ENCODE peak calls at places on chromosomes 1 and 21, in seven cellular contexts. V is fibroblast of lung; R is CD8-positive, alpha-beta T cell; L is ovary; U is H9; T is colonic mucosa; E is mesendoderm. Z is an unnamed sample. For H3K4me1, the result is how much of the 10 kb centered on the place peaks cover.

GRCh38 chr1:117613249-117613968 is 7.6 kb downstream of the TENT5C start:
- DNase-seq in U (peak), T (no peak), R (no peak), L (no peak), V (no peak), E (no peak), Z (no peak)

GRCh38 chr1:38783659-38784229 is 75.8 kb downstream of the RRAGC start:
- DNase-seq in V (no peak), U (no peak), T (no peak), R (no peak), L (no peak), E (no peak), Z (peak)

GRCh38 chr1:39751595-39751994 is 12.9 kb downstream of the PPIE start:
- DNase-seq in T (no peak), E (no peak), U (peak), R (no peak), L (no peak), V (no peak), Z (no peak)

GRCh38 chr1:211420845-211421454 is 71.0 kb downstream of the RD3 start:
- DNase-seq in T (no peak), E (no peak), V (peak), U (no peak), R (no peak), L (no peak), Z (no peak)

GRCh38 chr1:95183952-95184351 is 50.1 kb upstream of the RWDD3 start:
- DNase-seq in V (no peak), L (no peak), T (no peak), U (no peak), E (no peak), R (no peak), Z (no peak)

GRCh38 chr1:167720965-167721616 is 691 bp upstream of the MPZL1 start:
- DNase-seq in L (peak), V (peak), R (no peak), E (peak), T (peak), U (no peak), Z (peak)

GRCh38 chr1:111163363-111163762 is 23.3 kb downstream of the CEPT1 start:
- DNase-seq in L (no peak), V (no peak), R (no peak), T (no peak), E (no peak), U (no peak), Z (no peak)

GRCh38 chr21:41810597-41810932 is 43.7 kb upstream of the RIPK4 start:
- DNase-seq in R (no peak), V (no peak), E (no peak), U (no peak), T (no peak), L (no peak), Z (no peak)

GRCh38 chr1:168266644-168267186 is 14.0 kb upstream of the TBX19 start:
- DNase-seq in E (no peak), T (no peak), V (no peak), L (no peak), U (no peak), R (no peak), Z (no peak)

GRCh38 chr1:162389021-162389818 is 7.7 kb downstream of the C1orf226 start:
- DNase-seq in R (peak), U (no peak), L (no peak), V (peak), E (no peak), T (no peak), Z (peak)

GRCh38 chr1:34199927-34200326 is 23.2 kb downstream of the C1orf94 start:
- DNase-seq in E (no peak), R (no peak), V (no peak), U (no peak), T (no peak), L (no peak), Z (no peak)

GRCh38 chr1:211529011-211529410 is 37.0 kb upstream of the RD3 start:
- DNase-seq in T (no peak), V (no peak), E (no peak), U (no peak), L (no peak), R (no peak), Z (no peak)

GRCh38 chr1:228889289-228889688 is 154.0 kb downstream of the RHOU start:
- DNase-seq in V (no peak), T (no peak), E (no peak), U (no peak), L (no peak), R (no peak), Z (no peak)

GRCh38 chr1:18681423-18681835 is 50.8 kb downstream of the PAX7 start:
- DNase-seq in T (no peak), V (no peak), L (no peak), U (no peak), E (peak), R (no peak), Z (peak)

GRCh38 chr1:167499657-167500056 is 18.7 kb downstream of the CD247 start:
- DNase-seq in L (no peak), E (no peak), T (no peak), R (peak), U (no peak), V (no peak), Z (no peak)

GRCh38 chr1:109653286-109653685 is 2.6 kb upstream of the GSTM4 start:
- DNase-seq in R (no peak), V (no peak), U (no peak), T (no peak), L (no peak), E (no peak), Z (peak)

GRCh38 chr1:11550664-11551283 is 71.8 kb downstream of the DISP3 start:
- DNase-seq in E (peak), L (peak), V (peak), U (peak), R (no peak), T (peak), Z (peak)

GRCh38 chr1:175808573-175808972 is 65.2 kb upstream of the TNR start:
- DNase-seq in L (no peak), R (no peak), E (peak), T (no peak), U (peak), V (no peak), Z (no peak)

GRCh38 chr21:42286416-42286815 is 28.8 kb downstream of the TFF3 start:
- DNase-seq in U (no peak), V (no peak), T (no peak), E (no peak), L (no peak), R (no peak), Z (no peak)

GRCh38 chr1:192140382-192140781 is 17.9 kb upstream of the RGS18 start:
- DNase-seq in R (no peak), U (no peak), T (no peak), V (no peak), L (no peak), E (no peak), Z (no peak)

GRCh38 chr21:17921579-17922530 is 102.7 kb upstream of the C21orf91 start:
- DNase-seq in T (no peak), E (peak), L (no peak), U (no peak), V (peak), R (no peak), Z (no peak)

GRCh38 chr1:206893380-206893779 is 3.9 kb upstream of the IL24 start:
- DNase-seq in U (no peak), V (no peak), L (no peak), T (no peak), R (no peak), E (no peak), Z (no peak)

GRCh38 chr1:87644500-87645245 is 316.0 kb downstream of the LMO4 start:
- DNase-seq in V (peak), U (no peak), R (no peak), E (peak), T (no peak), L (no peak), Z (no peak)

GRCh38 chr21:33700491-33700890 is 58.2 kb downstream of the ITSN1 start:
- DNase-seq in T (no peak), U (no peak), E (no peak), R (no peak), L (no peak), V (no peak), Z (no peak)

GRCh38 chr1:12157366-12158231 is 9.2 kb upstream of the TNFRSF1B start:
- DNase-seq in T (no peak), U (no peak), R (no peak), L (no peak), E (no peak), V (no peak), Z (no peak)

GRCh38 chr1:156366832-156367231 is 2.2 kb upstream of the RHBG start:
- DNase-seq in U (no peak), V (no peak), E (no peak), L (no peak), R (no peak), T (no peak), Z (no peak)

GRCh38 chr1:115727706-115728249 is 40.7 kb downstream of the CASQ2 start:
- DNase-seq in E (peak), L (peak), V (peak), T (peak), R (no peak), U (no peak), Z (no peak)

GRCh38 chr1:59596432-59596831 is 218.3 kb upstream of the HOOK1 start:
- DNase-seq in R (no peak), L (no peak), E (peak), U (no peak), V (peak), T (no peak), Z (no peak)

GRCh38 chr21:32626633-32627196 is 14.5 kb upstream of the CFAP298 start:
- DNase-seq in U (no peak), L (no peak), T (no peak), E (no peak), R (no peak), V (peak), Z (no peak)

GRCh38 chr1:43147625-43148319 is 24.3 kb downstream of the EBNA1BP2 start:
- DNase-seq in R (no peak), V (peak), L (peak), U (peak), T (peak), E (peak), Z (peak)

GRCh38 chr1:39115271-39116110 is 89.0 kb upstream of the MACF1 start:
- DNase-seq in U (no peak), R (no peak), E (no peak), L (no peak), V (peak), T (no peak), Z (peak)

GRCh38 chr1:82838066-82838465 is 1037.3 kb downstream of the ADGRL2 start:
- DNase-seq in V (peak), E (peak), U (no peak), R (no peak), L (no peak), T (no peak), Z (no peak)

GRCh38 chr1:115255154-115255553 is 82.9 kb downstream of the NGF start:
- DNase-seq in L (no peak), U (no peak), R (no peak), T (no peak), E (no peak), V (peak), Z (no peak)

GRCh38 chr1:45304311-45305081 is 22.2 kb upstream of the HPDL start:
- DNase-seq in R (no peak), V (peak), E (no peak), U (no peak), T (peak), L (peak), Z (peak)

GRCh38 chr1:87594736-87595383 is 266.2 kb downstream of the LMO4 start:
- DNase-seq in V (peak), E (no peak), U (no peak), T (peak), R (no peak), L (no peak), Z (peak)

GRCh38 chr21:44657635-44658183 is at the start of gene KRTAP12-3:
- DNase-seq in R (peak), T (no peak), U (peak), V (no peak), E (no peak), L (no peak), Z (peak)

GRCh38 chr1:22626219-22626902 is 10.1 kb upstream of the C1QA start:
- DNase-seq in L (no peak), T (no peak), R (no peak), V (no peak), U (no peak), E (peak), Z (no peak)

GRCh38 chr1:185585770-185586169 is 148.4 kb upstream of the HMCN1 start:
- DNase-seq in V (no peak), E (peak), L (no peak), U (no peak), T (peak), R (no peak), Z (peak)

DNA sequence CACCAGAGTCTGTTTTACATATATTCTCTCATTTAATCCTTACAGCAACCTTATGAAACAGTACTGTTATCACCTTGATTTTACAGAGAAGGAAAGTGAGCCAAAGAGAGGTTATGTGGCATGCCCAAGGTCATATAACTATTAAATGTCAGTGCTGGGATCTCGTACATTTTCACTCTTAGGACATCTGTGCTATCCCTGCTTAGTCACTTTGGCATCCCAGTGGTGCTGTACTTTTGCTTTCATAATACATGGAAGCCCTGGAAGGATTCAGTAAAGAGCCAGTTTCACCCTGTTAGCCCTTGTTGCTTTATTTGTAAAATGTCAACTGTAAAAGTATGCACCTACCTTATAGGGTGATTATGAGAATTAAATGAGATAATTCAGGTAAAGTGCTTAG is 104.4 kb downstream of the NFIA start:
- DNase-seq in L (no peak), U (no peak), R (no peak), T (no peak), E (no peak), V (no peak), Z (no peak)
- H3K27ac ChIP-seq in L (no peak), U (no peak), R (no peak), T (no peak), E (no peak), V (no peak), Z (peak)

GRCh38 chr21:38486221-38486620 is 12.1 kb downstream of the ERG start:
- DNase-seq in V (peak), R (no peak), E (no peak), T (no peak), L (no peak), U (no peak), Z (no peak)
- H3K4me1 ChIP-seq in V (under half), R (under half), E (under half), T (under half), L (under half), U (under half), Z (under half)

GRCh38 chr1:159171688-159172501 is 480 bp downstream of the CADM3 start:
- DNase-seq in E (peak), U (peak), V (no peak), R (no peak), T (no peak), L (no peak), Z (no peak)
- H3K27ac ChIP-seq in E (no peak), U (no peak), V (no peak), R (no peak), T (no peak), L (no peak), Z (no peak)

DNA sequence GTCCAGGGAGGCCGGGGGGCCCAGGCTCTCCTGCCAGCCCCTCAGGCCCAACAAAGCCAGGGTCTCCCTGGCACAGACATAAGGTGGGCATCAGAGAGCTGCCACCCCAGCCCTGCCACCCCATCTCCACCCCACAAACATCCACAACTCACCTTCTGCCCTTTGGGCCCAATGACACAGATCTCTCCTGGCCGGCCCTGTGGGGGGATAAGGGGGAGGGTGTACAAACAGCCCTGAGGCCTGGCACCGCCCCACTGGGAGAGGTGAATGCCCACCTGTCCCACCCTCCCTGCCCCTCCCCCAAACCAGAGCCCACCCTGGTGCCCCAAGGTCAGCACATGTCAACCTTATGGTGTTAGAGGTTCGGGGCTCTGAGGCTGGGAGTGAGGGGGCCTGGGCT is 12.4 kb downstream of the COL16A1 start:
- DNase-seq in R (no peak), E (no peak), T (no peak), L (no peak), V (no peak), U (no peak), Z (no peak)
- H3K4me1 ChIP-seq in R (under half), E (under half), T (under half), L (under half), V (under half), U (under half), Z (under half)